ENCODE peak calls at places on chromosome X, in five cellular contexts. B is kidney epithelial cell, J is transverse colon, I is tibial artery, L is HFFc6. T is an unnamed sample.

GRCh38 chrX:140141444-140142029 is 176.2 kb upstream of the CXorf66 start:
- DNase-seq in J (peak), L (peak), I (no peak), B (no peak), T (no peak)

GRCh38 chrX:34638116-34638515 is 19.0 kb downstream of the TMEM47 start:
- DNase-seq in J (no peak), B (no peak), L (peak), I (no peak), T (no peak)

GRCh38 chrX:49069038-49069437 is 4.8 kb downstream of the PRAF2 start:
- DNase-seq in B (no peak), I (no peak), L (no peak), J (no peak), T (no peak)

GRCh38 chrX:12011075-12011474 is 127.2 kb upstream of the FRMPD4 start:
- DNase-seq in L (peak), J (no peak), B (peak), I (no peak), T (no peak)

GRCh38 chrX:129957241-129958099 is 25.0 kb upstream of the BCORL1 start:
- DNase-seq in I (peak), J (peak), L (peak), B (no peak), T (peak)

GRCh38 chrX:132443736-132444135 is 45.1 kb downstream of the MBNL3 start:
- DNase-seq in J (no peak), I (no peak), L (no peak), B (no peak), T (no peak)

GRCh38 chrX:18873189-18873791 is 110.6 kb downstream of the PHKA2 start:
- DNase-seq in I (peak), B (no peak), J (no peak), L (peak), T (no peak)

GRCh38 chrX:21295246-21295820 is 78.9 kb upstream of the CNKSR2 start:
- DNase-seq in J (no peak), I (no peak), B (no peak), L (no peak), T (no peak)

GRCh38 chrX:65926095-65927019 is 113.5 kb downstream of the VSIG4 start:
- DNase-seq in B (no peak), J (peak), I (no peak), L (no peak), T (no peak)

GRCh38 chrX:1883772-1884171 is 268.9 kb downstream of the ASMT start:
- DNase-seq in J (no peak), L (no peak), I (no peak), B (no peak), T (no peak)

GRCh38 chrX:11944486-11944885 is 186.4 kb downstream of the MSL3 start:
- DNase-seq in J (no peak), L (peak), B (peak), I (no peak), T (no peak)

GRCh38 chrX:9337056-9337455 is 127.8 kb upstream of the TBL1X start:
- DNase-seq in I (peak), B (no peak), J (no peak), L (no peak), T (no peak)

GRCh38 chrX:107537815-107538214 is 88.4 kb downstream of the FRMPD3 start:
- DNase-seq in J (no peak), B (no peak), I (no peak), L (peak), T (no peak)

GRCh38 chrX:118116308-118117068 is at the start of gene KLHL13:
- DNase-seq in I (peak), L (no peak), B (no peak), J (peak), T (no peak)

GRCh38 chrX:136159615-136160025 is 12.3 kb downstream of the FHL1 start:
- DNase-seq in I (no peak), J (no peak), L (no peak), B (no peak), T (peak)

GRCh38 chrX:22365460-22365859 is 92.7 kb downstream of the CBLL2 start:
- DNase-seq in J (no peak), L (peak), B (peak), I (no peak), T (no peak)

GRCh38 chrX:2466876-2467656 is 33.7 kb downstream of the DHRSX start:
- DNase-seq in B (no peak), L (no peak), J (no peak), I (no peak), T (no peak)

GRCh38 chrX:72349190-72349589 is 43.5 kb upstream of the CITED1 start:
- DNase-seq in I (no peak), L (no peak), J (no peak), B (no peak), T (no peak)

GRCh38 chrX:64192673-64193072 is 12.8 kb downstream of the AMER1 start:
- DNase-seq in I (no peak), J (no peak), B (no peak), L (no peak), T (no peak)

GRCh38 chrX:53440631-53441517 is 6.7 kb upstream of the HSD17B10 start:
- DNase-seq in I (peak), J (peak), L (peak), B (no peak), T (peak)

GRCh38 chrX:137567474-137568232 is 1.7 kb downstream of the ZIC3 start:
- DNase-seq in I (no peak), J (no peak), B (no peak), L (no peak), T (no peak)

GRCh38 chrX:150873616-150874015 is 24.9 kb downstream of the CD99L2 start:
- DNase-seq in B (no peak), L (no peak), I (peak), J (no peak), T (no peak)

GRCh38 chrX:133741303-133741702 is 244.1 kb downstream of the GPC3 start:
- DNase-seq in I (no peak), B (no peak), J (no peak), L (no peak), T (no peak)

GRCh38 chrX:77143907-77144306 is 303.3 kb upstream of the FGF16 start:
- DNase-seq in J (no peak), L (no peak), B (no peak), I (no peak), T (no peak)

GRCh38 chrX:134173541-134174272 is 63.3 kb upstream of the CCDC160 start:
- DNase-seq in L (no peak), I (no peak), J (no peak), B (no peak), T (no peak)

GRCh38 chrX:125769628-125770027 is 396.5 kb downstream of the DCAF12L2 start:
- DNase-seq in J (no peak), I (no peak), B (no peak), L (no peak), T (no peak)

GRCh38 chrX:7083468-7084396 is 63.8 kb upstream of the STS start:
- DNase-seq in J (peak), L (peak), B (peak), I (no peak), T (peak)

GRCh38 chrX:78123190-78123589 is 16.3 kb downstream of the TAF9B start:
- DNase-seq in B (peak), J (no peak), L (peak), I (no peak), T (no peak)

GRCh38 chrX:12997898-12998687 is 23.2 kb downstream of the TMSB4X start:
- DNase-seq in I (no peak), J (no peak), B (no peak), L (no peak), T (no peak)

GRCh38 chrX:32825009-32825408 is 386.3 kb downstream of the DMD start:
- DNase-seq in I (no peak), J (no peak), B (no peak), L (no peak), T (no peak)

GRCh38 chrX:137119049-137119448 is 85.3 kb upstream of the GPR101 start:
- DNase-seq in B (no peak), L (no peak), I (no peak), J (no peak), T (no peak)

GRCh38 chrX:38985945-38986344 is 184.7 kb downstream of the MID1IP1 start:
- DNase-seq in J (no peak), B (no peak), L (no peak), I (no peak), T (no peak)

GRCh38 chrX:68109162-68109561 is 324.1 kb downstream of the OPHN1 start:
- DNase-seq in I (no peak), B (no peak), L (no peak), J (no peak), T (no peak)

GRCh38 chrX:122565952-122566351 is 618.1 kb upstream of the GRIA3 start:
- DNase-seq in I (no peak), L (peak), J (no peak), B (peak), T (no peak)

GRCh38 chrX:1390621-1391369 is 1.1 kb downstream of the SLC25A6 start:
- DNase-seq in I (peak), L (no peak), B (no peak), J (peak), T (peak)

GRCh38 chrX:40949071-40949470 is 136.2 kb upstream of the USP9X start:
- DNase-seq in L (no peak), J (no peak), B (no peak), I (no peak), T (no peak)

GRCh38 chrX:149527705-149528104 is 13.1 kb upstream of the EOLA1 start:
- DNase-seq in I (no peak), L (peak), J (no peak), B (no peak), T (no peak)

GRCh38 chrX:81874807-81875206 is 672.9 kb downstream of the SH3BGRL start:
- DNase-seq in I (no peak), J (no peak), B (no peak), L (no peak), T (no peak)

GRCh38 chrX:81876437-81876836 is 674.5 kb downstream of the SH3BGRL start:
- DNase-seq in B (no peak), I (no peak), J (no peak), L (no peak), T (no peak)

GRCh38 chrX:81875800-81876199 is 673.9 kb downstream of the SH3BGRL start:
- DNase-seq in I (no peak), J (no peak), L (no peak), B (no peak), T (no peak)
- TF ChIP-seq CTCF in I (no peak), J (no peak), L (no peak), B (no peak), T (no peak)

DNA sequence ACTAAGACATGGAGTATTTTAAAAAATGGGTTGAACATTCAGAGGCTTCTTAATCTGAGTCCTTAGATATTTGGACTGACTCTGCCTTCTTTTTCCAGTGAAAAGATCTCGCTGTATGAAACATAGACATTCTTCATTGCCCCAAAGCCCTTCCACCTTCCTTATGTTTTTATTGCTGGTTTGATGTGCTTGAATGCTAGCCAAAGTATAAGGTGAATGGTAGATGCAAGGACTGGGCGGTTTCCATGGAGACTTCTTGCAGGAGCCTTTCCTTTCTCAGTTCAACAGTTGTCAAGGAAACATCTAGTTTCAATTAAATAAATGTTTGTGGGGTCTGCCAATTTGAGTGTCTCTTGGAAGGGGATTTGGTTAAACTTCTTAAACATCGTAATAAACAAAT is 46.0 kb downstream of the REPS2 start:
- DNase-seq in L (no peak), B (no peak), I (no peak), J (no peak), T (no peak)
- TF ChIP-seq CTCF in L (no peak), B (no peak), I (no peak), J (no peak), T (no peak)

GRCh38 chrX:154593201-154593600 is 8.3 kb downstream of the CTAG1A start:
- DNase-seq in L (no peak), I (no peak), J (no peak), B (no peak), T (no peak)

GRCh38 chrX:154596290-154596929 is 11.5 kb downstream of the CTAG1A start:
- DNase-seq in J (no peak), I (no peak), B (peak), L (peak), T (no peak)

GRCh38 chrX:154595559-154595958 is 10.6 kb downstream of the CTAG1A start:
- DNase-seq in J (no peak), L (no peak), B (no peak), I (no peak), T (no peak)

GRCh38 chrX:154592505-154592904 is 7.6 kb downstream of the CTAG1A start:
- DNase-seq in J (no peak), L (no peak), B (no peak), I (no peak), T (no peak)

GRCh38 chrX:154594491-154594890 is 9.6 kb downstream of the CTAG1A start:
- DNase-seq in J (no peak), I (no peak), B (no peak), L (no peak), T (no peak)
- TF ChIP-seq CTCF in J (no peak), I (no peak), B (no peak), L (no peak), T (no peak)

GRCh38 chrX:106249706-106250379 is 81.7 kb downstream of the PWWP3B start:
- DNase-seq in B (no peak), L (no peak), I (no peak), J (no peak), T (no peak)
- TF ChIP-seq CTCF in B (no peak), L (no peak), I (no peak), J (no peak), T (no peak)

GRCh38 chrX:47574609-47575325 is 7.5 kb upstream of the TIMP1 start:
- DNase-seq in B (no peak), I (no peak), L (no peak), J (no peak), T (no peak)
- TF ChIP-seq CTCF in B (no peak), I (no peak), L (no peak), J (no peak), T (no peak)